ENCODE peak calls at places on chromosomes 2 and 18, in ten cellular contexts. S is keratinocyte; C is CD8-positive, alpha-beta T cell; E is ovary; Y is mesendoderm; Q is body of pancreas; L is RWPE1; V is colonic mucosa; F is ascending aorta; M is IMR-90. K is an unnamed sample.
A peak's percentile ranks its signal among the peaks of the same experiment; 100 is the strongest.

GRCh38 chr2:3672861-3673670 is 15.1 kb downstream of the ALLC start:
- DNase-seq in Y (no peak), Q (no peak), M (no peak), F (peak; percentile 53), E (no peak), C (no peak), V (no peak), S (no peak), L (no peak), K (no peak)

GRCh38 chr2:187577310-187577709 is 23.1 kb upstream of the TFPI start:
- DNase-seq in F (no peak), Q (no peak), C (no peak), Y (peak; percentile 57), L (no peak), V (no peak), M (no peak), E (no peak), S (no peak), K (no peak)

GRCh38 chr2:192250961-192251360 is 56.2 kb upstream of the TMEFF2 start:
- DNase-seq in M (no peak), S (no peak), L (no peak), F (no peak), Q (no peak), V (no peak), E (no peak), Y (peak; percentile 93), C (no peak), K (no peak)

GRCh38 chr2:181955010-181955409 is 30.6 kb upstream of the PPP1R1C start:
- DNase-seq in M (peak; percentile 82), V (no peak), F (no peak), Q (no peak), C (no peak), E (no peak), S (no peak), Y (no peak), L (peak; percentile 73), K (peak; percentile 43)

GRCh38 chr2:237139123-237139675 is 53.5 kb downstream of the COPS8 start:
- DNase-seq in Y (no peak), M (no peak), C (no peak), S (no peak), F (no peak), Q (no peak), V (no peak), L (no peak), E (no peak), K (no peak)

GRCh38 chr2:40466926-40467325 is 15.0 kb upstream of the SLC8A1 start:
- DNase-seq in S (no peak), V (no peak), F (no peak), Q (no peak), C (no peak), M (no peak), E (no peak), Y (no peak), L (no peak), K (no peak)

GRCh38 chr18:2070636-2071035 is 500.7 kb downstream of the METTL4 start:
- DNase-seq in M (no peak), L (no peak), E (no peak), S (no peak), Q (peak; percentile 31), F (no peak), C (no peak), Y (no peak), V (no peak), K (no peak)

GRCh38 chr2:190759749-190760213 is 110.9 kb downstream of the NAB1 start:
- DNase-seq in Q (no peak), E (no peak), L (peak; percentile 83), S (no peak), Y (no peak), V (no peak), M (peak; percentile 87), F (no peak), C (no peak), K (peak; percentile 51)

GRCh38 chr2:187500585-187501359 is 52.7 kb upstream of the CALCRL start:
- DNase-seq in F (no peak), C (no peak), M (peak; percentile 84), S (no peak), Q (no peak), V (no peak), L (no peak), E (no peak), Y (peak; percentile 83), K (no peak)

GRCh38 chr2:108621087-108621559 is 86.9 kb downstream of the LIMS1 start:
- DNase-seq in Y (peak; percentile 95), F (no peak), S (peak; percentile 69), M (peak; percentile 46), C (peak; percentile 61), L (peak; percentile 62), E (no peak), V (peak; percentile 59), Q (peak; percentile 64), K (peak; percentile 73)

GRCh38 chr2:54641988-54642387 is 81.5 kb upstream of the EML6 start:
- DNase-seq in V (no peak), M (no peak), F (no peak), E (no peak), L (no peak), C (no peak), Q (no peak), S (no peak), Y (no peak), K (no peak)

GRCh38 chr2:70598197-70598596 is 44.6 kb upstream of the TGFA start:
- DNase-seq in V (no peak), L (no peak), C (no peak), E (no peak), Q (no peak), M (no peak), S (no peak), F (no peak), Y (no peak), K (no peak)

GRCh38 chr18:44035554-44035953 is 645.1 kb upstream of the SETBP1 start:
- DNase-seq in M (no peak), Q (no peak), V (no peak), C (no peak), Y (no peak), S (no peak), L (no peak), F (no peak), E (no peak), K (no peak)

GRCh38 chr2:227347117-227347516 is 22.1 kb downstream of the MFF start:
- DNase-seq in S (no peak), L (no peak), V (no peak), C (no peak), E (no peak), Q (no peak), M (no peak), Y (peak; percentile 62), F (no peak), K (no peak)

GRCh38 chr2:126887506-126887905 is 11.2 kb upstream of the TEX51 start:
- DNase-seq in C (no peak), L (no peak), Y (no peak), V (no peak), S (no peak), M (no peak), Q (no peak), F (peak; percentile 56), E (no peak), K (no peak)

GRCh38 chr2:126885701-126886121 is 13.0 kb upstream of the TEX51 start:
- DNase-seq in F (no peak), Y (no peak), Q (peak; percentile 18), V (no peak), S (no peak), E (peak; percentile 64), M (peak; percentile 28), L (no peak), C (no peak), K (no peak)

GRCh38 chr2:126886906-126887280 is 11.8 kb upstream of the TEX51 start:
- DNase-seq in S (no peak), E (no peak), Y (no peak), C (no peak), Q (no peak), M (no peak), V (no peak), F (no peak), L (no peak), K (no peak)

GRCh38 chr2:126884861-126885481 is 13.7 kb upstream of the TEX51 start:
- DNase-seq in C (no peak), V (no peak), S (no peak), M (no peak), L (no peak), F (no peak), E (no peak), Q (no peak), Y (no peak), K (no peak)

DNA sequence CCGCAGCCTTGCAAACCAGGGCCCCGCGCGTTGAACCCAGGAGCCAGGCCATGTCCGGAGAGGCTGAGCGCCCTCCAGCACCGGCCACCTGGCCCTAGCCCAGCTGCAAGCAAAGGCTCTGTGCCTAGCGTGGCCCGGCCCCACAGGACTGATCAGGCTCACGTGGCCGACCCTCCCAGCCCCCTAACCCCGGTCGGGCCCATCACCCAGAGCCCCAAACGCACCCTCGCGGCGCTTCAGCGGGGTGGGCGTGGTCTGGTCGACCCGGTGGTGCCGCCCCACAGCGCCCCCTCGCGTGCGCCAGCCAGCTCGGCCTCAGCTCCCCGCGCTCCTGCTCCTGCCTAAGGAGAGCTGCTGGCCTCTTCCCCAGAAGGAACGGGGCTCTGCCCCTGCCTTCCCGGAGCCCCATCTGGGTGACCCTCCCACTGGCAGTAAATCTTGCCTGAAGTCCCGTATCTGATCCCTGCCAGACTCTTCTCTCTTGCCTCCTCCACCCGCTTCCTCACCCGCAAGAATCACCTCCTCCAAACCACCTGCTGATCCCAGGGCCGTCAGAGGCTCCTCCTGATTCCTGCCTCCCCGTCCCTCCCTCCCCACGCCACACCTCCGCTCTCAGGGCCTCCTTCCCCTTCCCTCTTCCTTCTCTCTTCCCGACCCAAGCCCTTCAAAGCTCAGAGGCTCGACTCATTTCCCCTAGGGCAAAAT is 12.3 kb upstream of the TEX51 start:
- DNase-seq in Q (peak; percentile 70), S (no peak), F (peak; percentile 47), C (no peak), M (peak; percentile 22), V (peak; percentile 72), E (peak; percentile 63), Y (peak; percentile 84), L (peak; percentile 53), K (no peak)
- H3K27ac ChIP-seq in Q (no peak overlapping the region), S (no peak overlapping the region), F (no peak overlapping the region), C (no peak overlapping the region), M (no peak overlapping the region), V (no peak overlapping the region), E (no peak overlapping the region), Y (no peak overlapping the region), L (no peak overlapping the region), K (no peak overlapping the region)

GRCh38 chr18:59902180-59902992 is 2.6 kb downstream of the PMAIP1 start:
- DNase-seq in Q (no peak), M (peak; percentile 95), L (no peak), Y (no peak), F (no peak), S (no peak), C (no peak), V (no peak), E (no peak), K (no peak)
- H3K27ac ChIP-seq in Q (no peak overlapping the region), M (no peak overlapping the region), L (no peak overlapping the region), Y (no peak overlapping the region), F (no peak overlapping the region), S (peak overlapping the region; percentile 92), C (no peak overlapping the region), V (no peak overlapping the region), E (no peak overlapping the region), K (peak overlapping the region; percentile 98)

GRCh38 chr2:201855356-201855755 is 49.0 kb downstream of the CDK15 start:
- DNase-seq in M (peak; percentile 27), C (no peak), Y (no peak), L (no peak), E (no peak), S (no peak), V (no peak), F (no peak), Q (no peak), K (no peak)
- H3K27ac ChIP-seq in M (peak overlapping the region; percentile 77), C (no peak overlapping the region), Y (no peak overlapping the region), L (no peak overlapping the region), E (no peak overlapping the region), S (peak overlapping the region; percentile 87), V (no peak overlapping the region), F (no peak overlapping the region), Q (no peak overlapping the region), K (peak overlapping the region; percentile 94)

GRCh38 chr2:20414806-20415205 is 32.1 kb upstream of the RHOB start:
- DNase-seq in V (no peak), Q (no peak), S (no peak), E (no peak), Y (peak; percentile 54), L (no peak), F (peak; percentile 53), C (no peak), M (no peak), K (no peak)
- H3K27ac ChIP-seq in V (no peak overlapping the region), Q (no peak overlapping the region), S (no peak overlapping the region), E (no peak overlapping the region), Y (no peak overlapping the region), L (peak overlapping the region; percentile 73), F (no peak overlapping the region), C (no peak overlapping the region), M (no peak overlapping the region), K (no peak overlapping the region)